ENCODE peak calls at places on chromosomes 6 and 20, in five cellular contexts. H is neural progenitor cell, M is SK-N-SH, E is PC-9, T is ovary. U is an unnamed sample. For H3K4me1 and H3K27me3, the result is how much of the 10 kb centered on the place peaks cover.

GRCh38 chr6:128275030-128275429 is 245.4 kb downstream of the PTPRK start:
- DNase-seq in H (no peak), T (no peak), M (no peak), E (no peak), U (peak)

GRCh38 chr6:142531727-142532126 is 229.9 kb downstream of the ADGRG6 start:
- DNase-seq in M (no peak), E (peak), T (no peak), H (no peak), U (peak)

GRCh38 chr6:16982827-16983226 is 119.0 kb upstream of the STMND1 start:
- DNase-seq in M (no peak), T (no peak), E (no peak), H (no peak), U (peak)

GRCh38 chr20:16802652-16802935 is 54.4 kb downstream of the OTOR start:
- DNase-seq in H (no peak), M (no peak), T (no peak), E (no peak), U (no peak)

GRCh38 chr20:20489623-20490341 is 121.9 kb downstream of the INSM1 start:
- DNase-seq in T (no peak), H (peak), M (no peak), E (no peak), U (no peak)

GRCh38 chr6:127971945-127972391 is 71.1 kb upstream of the THEMIS start:
- DNase-seq in E (peak), T (no peak), H (no peak), M (no peak), U (peak)

GRCh38 chr6:111922454-111923297 is 49.4 kb upstream of the FYN start:
- DNase-seq in M (no peak), T (no peak), H (peak), E (no peak), U (peak)

GRCh38 chr20:45792513-45793118 is 862 bp downstream of the DNTTIP1 start:
- DNase-seq in E (no peak), T (no peak), H (no peak), M (no peak), U (no peak)

GRCh38 chr6:148430897-148431296 is 88.3 kb downstream of the SASH1 start:
- DNase-seq in M (no peak), H (no peak), T (no peak), E (no peak), U (no peak)

GRCh38 chr6:132513821-132514545 is 1.1 kb upstream of the STX7 start:
- DNase-seq in M (no peak), E (no peak), H (no peak), T (no peak), U (no peak)

GRCh38 chr6:12718025-12718424 is 1.5 kb downstream of the PHACTR1 start:
- DNase-seq in H (no peak), T (no peak), M (no peak), E (no peak), U (peak)

GRCh38 chr6:134636221-134636830 is 313.6 kb downstream of the ALDH8A1 start:
- DNase-seq in M (no peak), H (no peak), E (no peak), T (no peak), U (no peak)

GRCh38 chr6:52579006-52579660 is 2.3 kb upstream of the TRAM2 start:
- DNase-seq in H (no peak), M (no peak), E (no peak), T (no peak), U (no peak)

GRCh38 chr6:138572885-138573284 is 73.6 kb upstream of the NHSL1 start:
- DNase-seq in M (no peak), H (peak), T (no peak), E (no peak), U (no peak)

GRCh38 chr6:138571585-138572199 is 72.4 kb upstream of the NHSL1 start:
- DNase-seq in H (peak), M (no peak), E (no peak), T (no peak), U (no peak)

GRCh38 chr6:138571174-138571573 is 71.9 kb upstream of the NHSL1 start:
- DNase-seq in T (no peak), E (no peak), H (no peak), M (no peak), U (no peak)

GRCh38 chr6:138570716-138571020 is 71.4 kb upstream of the NHSL1 start:
- DNase-seq in T (no peak), H (peak), M (no peak), E (no peak), U (no peak)

GRCh38 chr6:138572200-138572875 is 73.0 kb upstream of the NHSL1 start:
- DNase-seq in T (peak), M (no peak), E (no peak), H (peak), U (peak)
- H3K4me1 ChIP-seq in T (under half), M (under half), E (under half), H (half or more), U (under half)

DNA sequence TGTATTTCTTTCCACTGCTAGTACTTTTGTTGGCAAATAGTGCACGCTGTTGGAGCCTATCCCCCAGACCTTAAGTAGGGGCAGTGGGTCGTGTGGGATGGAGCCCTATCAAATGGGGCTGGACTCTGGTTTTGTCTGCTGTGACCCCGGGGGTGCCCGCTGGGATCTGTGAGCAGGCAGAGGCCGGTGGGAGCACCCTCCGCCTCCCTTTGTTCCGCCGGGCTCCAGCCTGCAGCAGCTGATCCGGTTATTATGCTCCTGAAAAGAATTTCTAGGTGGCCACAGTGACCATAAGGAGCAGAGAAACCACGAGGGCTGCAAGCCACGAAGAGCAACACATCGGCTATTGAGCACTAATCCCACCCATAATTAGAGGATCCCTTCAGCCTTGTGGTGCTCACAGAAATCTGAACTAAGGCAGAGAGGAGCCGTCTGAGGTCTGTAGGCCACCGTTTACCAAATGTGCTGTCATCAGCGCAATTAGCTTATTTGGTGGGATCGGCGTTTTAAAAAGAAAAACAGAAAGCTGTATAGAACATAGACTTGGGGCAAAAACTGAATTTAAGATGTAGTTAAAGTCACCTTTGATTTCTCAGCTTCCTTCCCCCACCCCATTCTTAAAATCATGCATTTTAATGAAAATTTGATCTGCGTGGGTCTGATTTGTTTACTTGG is 598.3 kb upstream of the JAG1 start:
- DNase-seq in T (no peak), M (no peak), H (peak), E (no peak), U (no peak)
- TF ChIP-seq CTCF in T (no peak), M (no peak), H (no peak), E (no peak), U (no peak)

GRCh38 chr20:44488551-44488950 is 12.9 kb downstream of the TTPAL start:
- DNase-seq in T (no peak), H (no peak), E (no peak), M (no peak), U (no peak)
- H3K27me3 ChIP-seq in T (under half), H (under half), E (under half), M (under half), U (under half)

GRCh38 chr20:32365560-32365959 is 7.4 kb downstream of the ASXL1 start:
- DNase-seq in H (no peak), E (no peak), T (no peak), M (no peak), U (no peak)
- H3K4me1 ChIP-seq in H (under half), E (under half), T (under half), M (under half), U (under half)

DNA sequence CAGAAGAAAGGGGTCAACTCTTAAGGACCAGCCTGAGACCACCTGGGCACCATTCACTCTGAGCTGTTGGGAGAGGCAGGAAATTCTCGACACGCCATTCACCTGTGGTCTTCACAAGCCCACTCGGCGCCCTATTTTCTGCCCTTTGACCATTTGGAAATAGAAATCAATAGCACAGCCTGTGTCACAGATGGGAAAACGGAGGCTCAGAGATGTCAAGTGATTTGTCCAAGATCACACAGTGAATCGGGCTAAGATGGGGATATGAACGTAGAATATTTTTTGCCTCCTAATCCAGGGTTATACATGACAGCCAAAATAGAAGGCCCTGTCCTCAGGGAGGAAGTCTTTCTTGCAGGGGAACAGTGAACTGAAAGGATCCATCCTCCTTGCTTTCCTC is 3.0 kb upstream of the APOBEC2 start:
- DNase-seq in M (no peak), E (no peak), H (no peak), T (no peak), U (no peak)
- TF ChIP-seq CTCF in M (no peak), E (no peak), H (no peak), T (no peak), U (no peak)

GRCh38 chr6:138806889-138807288 is 11.0 kb downstream of the ECT2L start:
- DNase-seq in M (no peak), E (no peak), T (no peak), H (no peak), U (no peak)

GRCh38 chr6:138805431-138805830 is 9.5 kb downstream of the ECT2L start:
- DNase-seq in E (no peak), M (no peak), H (no peak), T (no peak), U (no peak)

GRCh38 chr6:138804986-138805385 is 9.1 kb downstream of the ECT2L start:
- DNase-seq in T (no peak), M (no peak), E (no peak), H (no peak), U (no peak)

GRCh38 chr6:138800377-138801150 is 4.7 kb downstream of the ECT2L start:
- DNase-seq in E (no peak), T (no peak), H (no peak), M (peak), U (peak)

GRCh38 chr6:138803914-138804313 is 8.0 kb downstream of the ECT2L start:
- DNase-seq in H (no peak), M (no peak), E (no peak), T (no peak), U (no peak)
- H3K27me3 ChIP-seq in H (under half), M (under half), E (under half), T (under half), U (under half)

DNA sequence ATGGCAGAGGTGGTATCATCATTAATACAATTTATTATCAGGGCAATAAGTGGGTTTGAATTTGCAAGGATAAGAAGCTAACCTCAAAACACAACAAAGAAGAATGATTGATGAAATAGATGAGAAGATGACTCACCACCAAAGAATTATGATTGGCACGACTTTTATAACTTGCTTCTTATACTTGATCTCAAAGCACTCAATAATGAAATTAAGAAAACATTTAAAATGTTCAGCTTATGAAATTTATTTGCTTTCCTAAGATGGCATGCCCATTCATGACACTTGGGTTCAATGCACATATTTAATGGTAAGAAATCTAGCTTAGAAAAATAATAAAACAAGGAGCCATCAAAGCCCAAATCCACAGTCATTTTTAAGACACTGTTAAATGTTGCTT is 477.5 kb downstream of the GJA1 start:
- DNase-seq in T (no peak), H (no peak), E (no peak), M (no peak), U (no peak)
- H3K4me1 ChIP-seq in T (under half), H (under half), E (under half), M (under half), U (under half)

GRCh38 chr6:22583230-22583629 is 13.9 kb downstream of the HDGFL1 start:
- DNase-seq in T (no peak), M (no peak), H (no peak), E (no peak), U (no peak)
- TF ChIP-seq CTCF in T (no peak), M (no peak), H (no peak), E (no peak), U (no peak)